ENCODE peak calls at places on chromosomes 3 and 15, in six cellular contexts. F, H, V, J, Y and Z are unnamed samples.
A peak's percentile ranks its signal among the peaks of the same experiment; 100 is the strongest.

GRCh38 chr3:133547432-133548041 is 25.9 kb upstream of the CDV3 start:
- DNase-seq in F (peak; percentile 24), H (peak; percentile 78), V (no peak), J (no peak), Y (no peak), Z (no peak)

GRCh38 chr15:49855917-49856637 is 235.2 kb downstream of the DTWD1 start:
- DNase-seq in F (no peak), H (no peak), V (no peak), J (no peak), Y (no peak), Z (no peak)

GRCh38 chr3:113070226-113071220 is 79.7 kb downstream of the GTPBP8 start:
- DNase-seq in F (no peak), H (no peak), V (no peak), J (no peak), Y (no peak), Z (no peak)

GRCh38 chr15:101207867-101208288 is 44.0 kb downstream of the CHSY1 start:
- DNase-seq in F (no peak), H (peak; percentile 42), V (no peak), J (no peak), Y (no peak), Z (no peak)

GRCh38 chr15:22827125-22827524 is 11.3 kb upstream of the NIPA2 start:
- DNase-seq in F (no peak), H (no peak), V (no peak), J (no peak), Y (no peak), Z (no peak)

GRCh38 chr3:53202331-53203015 is 41.5 kb downstream of the PRKCD start:
- DNase-seq in F (no peak), H (no peak), V (no peak), J (no peak), Y (no peak), Z (no peak)

GRCh38 chr3:126569390-126569975 is 10.8 kb upstream of the C3orf22 start:
- DNase-seq in F (no peak), H (no peak), V (no peak), J (no peak), Y (no peak), Z (no peak)

GRCh38 chr3:72309626-72310025 is 524.7 kb upstream of the PROK2 start:
- DNase-seq in F (no peak), H (no peak), V (no peak), J (no peak), Y (no peak), Z (no peak)

GRCh38 chr3:140236836-140237476 is 302.0 kb downstream of the CLSTN2 start:
- DNase-seq in F (no peak), H (no peak), V (no peak), J (no peak), Y (no peak), Z (no peak)

GRCh38 chr3:53495518-53496501 is 1.4 kb downstream of the CACNA1D start:
- DNase-seq in F (no peak), H (peak; percentile 30), V (peak; percentile 37), J (no peak), Y (no peak), Z (no peak)

GRCh38 chr3:130963878-130964277 is 62.7 kb downstream of the ASTE1 start:
- DNase-seq in F (no peak), H (no peak), V (no peak), J (peak; percentile 57), Y (peak; percentile 5), Z (no peak)

GRCh38 chr3:132284756-132285619 is 32.2 kb upstream of the ACP3 start:
- DNase-seq in F (no peak), H (peak; percentile 69), V (no peak), J (no peak), Y (no peak), Z (peak; percentile 56)

DNA sequence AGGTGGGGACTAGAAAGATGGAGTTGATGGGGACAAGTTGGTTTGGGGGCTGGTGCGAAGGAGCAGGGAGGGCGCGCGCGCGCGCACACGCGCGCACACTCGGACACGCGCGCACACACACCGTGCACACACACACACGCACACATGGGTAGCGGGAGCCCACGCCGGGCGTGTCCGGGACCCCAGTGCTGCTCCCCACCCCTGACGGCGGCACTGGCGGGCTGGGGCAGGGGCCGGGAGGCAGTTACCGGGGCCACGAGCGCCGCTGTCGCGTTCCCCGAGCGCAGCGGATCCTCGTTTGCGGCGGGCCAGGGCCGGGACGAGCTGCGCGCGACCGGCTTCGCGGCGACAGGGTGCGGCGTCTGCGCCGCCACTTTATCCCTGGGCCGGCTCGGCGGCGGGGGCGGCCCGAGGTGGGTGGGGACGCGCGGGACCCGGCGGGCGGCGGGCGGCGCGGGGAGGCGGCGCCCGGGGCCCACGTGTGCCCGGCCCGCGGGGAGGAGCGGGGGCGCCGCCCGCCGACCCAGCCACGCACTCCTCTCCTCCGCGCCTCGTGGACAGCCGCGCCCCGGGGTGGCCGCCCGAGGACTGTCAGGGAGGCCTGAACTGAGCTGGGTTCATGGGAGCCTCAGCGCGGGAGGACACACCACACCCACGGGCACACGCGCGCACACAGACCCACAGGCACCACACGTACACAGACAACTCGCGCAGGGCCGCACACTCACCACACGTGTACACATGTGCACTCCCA is 698 bp upstream of the MGLL start:
- DNase-seq in F (peak; percentile 73), H (peak; percentile 54), V (peak; percentile 41), J (no peak), Y (no peak), Z (peak; percentile 53)
- TF ChIP-seq POLR2A in F (no peak), H (no peak), V (no peak), J (peak; percentile 39), Y (peak; percentile 35), Z (no peak)

DNA sequence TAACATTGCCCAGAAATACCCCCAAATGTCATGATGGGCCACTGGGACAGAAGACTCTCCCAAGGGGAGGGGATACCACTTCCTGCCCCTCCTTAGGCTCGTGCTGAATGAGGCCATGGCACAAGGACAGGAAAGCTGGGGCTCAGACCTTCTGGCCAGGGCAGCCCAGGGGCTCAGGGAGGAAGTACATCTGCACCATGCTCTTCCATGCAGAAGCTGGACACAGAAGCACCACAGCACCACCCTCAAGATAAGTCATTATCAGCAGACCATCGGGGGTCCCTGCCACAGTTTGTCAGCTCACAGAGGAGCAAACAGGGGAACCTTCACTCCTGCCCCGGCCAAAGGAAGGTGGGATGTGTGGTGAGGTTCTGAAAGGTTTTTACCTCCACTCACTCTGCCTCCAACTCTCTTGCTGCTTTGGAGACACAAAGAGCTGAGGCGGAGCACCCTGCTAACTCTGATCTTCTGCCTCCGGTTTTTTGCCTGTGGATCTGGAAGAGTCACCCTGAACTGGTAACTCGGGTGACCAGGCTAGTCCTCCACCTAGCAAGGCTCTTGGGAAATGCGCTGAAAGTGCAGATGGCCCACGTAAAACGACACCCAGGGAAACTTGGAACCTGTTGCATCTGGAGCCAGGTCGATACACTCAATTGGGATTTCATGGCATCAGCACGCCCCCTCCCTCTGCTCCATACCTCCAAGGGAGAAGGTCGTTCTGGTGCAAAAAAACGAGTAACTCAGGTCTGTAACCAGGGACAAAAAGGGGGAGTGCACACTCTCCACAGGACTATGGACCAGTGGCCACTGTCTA is 8.3 kb downstream of the BMF start:
- DNase-seq in F (no peak), H (no peak), V (no peak), J (no peak), Y (no peak), Z (no peak)
- TF ChIP-seq POLR2A in F (no peak), H (no peak), V (no peak), J (no peak), Y (no peak), Z (no peak)

GRCh38 chr15:74540135-74540760 is 772 bp upstream of the ARID3B start:
- DNase-seq in F (no peak), H (no peak), V (no peak), J (no peak), Y (no peak), Z (no peak)

GRCh38 chr15:74541494-74542191 is 623 bp downstream of the ARID3B start:
- DNase-seq in F (peak; percentile 19), H (peak; percentile 30), V (peak; percentile 64), J (peak; percentile 68), Y (no peak), Z (peak; percentile 32)

GRCh38 chr15:74542192-74543042 is 1.4 kb downstream of the ARID3B start:
- DNase-seq in F (no peak), H (no peak), V (no peak), J (no peak), Y (no peak), Z (no peak)

GRCh38 chr15:74543043-74543422 is 2.0 kb downstream of the ARID3B start:
- DNase-seq in F (no peak), H (no peak), V (no peak), J (no peak), Y (no peak), Z (no peak)

DNA sequence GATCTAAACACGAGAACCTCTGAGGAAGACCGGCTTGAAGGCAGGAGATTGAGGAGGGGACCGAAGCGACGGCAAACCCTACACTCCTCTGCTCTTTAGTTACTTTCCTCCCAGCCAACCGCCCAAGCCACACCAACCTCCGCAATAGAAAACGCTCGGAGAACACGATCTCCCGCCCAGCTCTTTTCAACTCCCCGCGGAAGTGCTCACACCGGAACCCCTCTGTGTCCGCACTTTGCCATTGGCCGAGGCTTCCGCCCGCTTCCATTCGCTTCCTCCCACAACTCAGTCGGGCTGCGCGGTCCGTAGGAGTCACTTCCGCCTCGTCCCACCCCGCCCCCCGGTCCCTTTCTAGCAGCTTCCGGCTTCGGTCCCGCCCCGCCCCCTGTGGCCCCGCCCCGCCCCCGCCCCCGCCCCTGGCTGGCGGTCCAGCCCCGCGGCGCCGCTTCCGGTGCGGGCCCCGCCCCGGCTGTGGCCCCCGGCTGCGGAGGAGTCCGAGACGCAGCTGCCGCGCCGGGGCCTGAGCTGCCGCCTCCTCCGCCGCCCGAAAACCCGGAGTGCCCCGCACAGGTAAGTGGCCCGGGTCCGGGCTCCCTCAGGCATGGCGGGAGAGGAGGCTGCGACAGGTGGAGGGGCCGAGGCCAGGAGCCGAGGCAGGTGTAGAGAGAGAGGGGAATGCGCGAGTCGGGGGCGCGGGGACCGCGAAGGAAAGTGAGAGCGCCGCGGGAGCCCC is at the start of gene ARID3B:
- DNase-seq in F (peak; percentile 98), H (peak; percentile 98), V (peak; percentile 76), J (peak; percentile 94), Y (peak; percentile 83), Z (peak; percentile 99)
- TF ChIP-seq POLR2A in F (no peak), H (no peak), V (peak; percentile 90), J (peak; percentile 89), Y (peak; percentile 64), Z (no peak)

GRCh38 chr15:64144565-64145281 is 6.8 kb upstream of the SNX22 start:
- DNase-seq in F (no peak), H (no peak), V (peak; percentile 66), J (no peak), Y (no peak), Z (peak; percentile 11)
- TF ChIP-seq POLR2A in F (no peak), H (no peak), V (peak; percentile 50), J (no peak), Y (no peak), Z (no peak)

GRCh38 chr15:60448668-60449360 is 30.1 kb downstream of the ICE2 start:
- DNase-seq in F (no peak), H (no peak), V (no peak), J (no peak), Y (no peak), Z (no peak)
- TF ChIP-seq POLR2A in F (no peak), H (no peak), V (no peak), J (no peak), Y (no peak), Z (no peak)